ENCODE peak calls at places on chromosomes 5 and 9, in nine cellular contexts. One of them, this sample, is unnamed.

GRCh38 chr9:103816146-103816545 is 278.0 kb upstream of the SMC2 start:
- DNase-seq in activated CD4-positive, alpha-beta T cell treated with anti-CD3 and anti-CD28 coated beads for 24 hours: no peak
- DNase-seq in activated CD4-positive, alpha-beta memory T cell treated with anti-CD3 and anti-CD28 coated beads for 36 hours: no peak
- DNase-seq in AG09319: no peak
- DNase-seq in heart right ventricle: no peak
- DNase-seq in EL: no peak
- DNase-seq in stimulated activated CD4-positive, alpha-beta T cell treated with anti-CD3 and anti-CD28 coated beads, Interleukin-2, amount 100 ng/mL, for 48 hours: no peak
- DNase-seq in adrenal gland: no peak
- DNase-seq in activated naive CD8-positive, alpha-beta T cell treated with anti-CD3 and anti-CD28 coated beads, Interleukin-2, amount 50 U/mL, for 24 hours: no peak
- DNase-seq in this sample: no peak

GRCh38 chr5:129460951-129461815 is 1.1 kb downstream of the ADAMTS19 start:
- DNase-seq in heart right ventricle: peak; percentile 32
- DNase-seq in activated CD4-positive, alpha-beta T cell treated with anti-CD3 and anti-CD28 coated beads for 24 hours: no peak
- DNase-seq in activated naive CD8-positive, alpha-beta T cell treated with anti-CD3 and anti-CD28 coated beads, Interleukin-2, amount 50 U/mL, for 24 hours: peak; percentile 12
- DNase-seq in EL: peak; percentile 12
- DNase-seq in activated CD4-positive, alpha-beta memory T cell treated with anti-CD3 and anti-CD28 coated beads for 36 hours: peak; percentile 41
- DNase-seq in stimulated activated CD4-positive, alpha-beta T cell treated with anti-CD3 and anti-CD28 coated beads, Interleukin-2, amount 100 ng/mL, for 48 hours: peak; percentile 11
- DNase-seq in adrenal gland: peak; percentile 42
- DNase-seq in AG09319: no peak
- DNase-seq in this sample: no peak

GRCh38 chr5:61330341-61330878 is 1.6 kb upstream of the ZSWIM6 start:
- DNase-seq in heart right ventricle: peak; percentile 21
- DNase-seq in AG09319: no peak
- DNase-seq in EL: peak; percentile 57
- DNase-seq in activated CD4-positive, alpha-beta T cell treated with anti-CD3 and anti-CD28 coated beads for 24 hours: no peak
- DNase-seq in adrenal gland: peak; percentile 40
- DNase-seq in activated naive CD8-positive, alpha-beta T cell treated with anti-CD3 and anti-CD28 coated beads, Interleukin-2, amount 50 U/mL, for 24 hours: no peak
- DNase-seq in stimulated activated CD4-positive, alpha-beta T cell treated with anti-CD3 and anti-CD28 coated beads, Interleukin-2, amount 100 ng/mL, for 48 hours: no peak
- DNase-seq in activated CD4-positive, alpha-beta memory T cell treated with anti-CD3 and anti-CD28 coated beads for 36 hours: no peak
- DNase-seq in this sample: peak; percentile 10

GRCh38 chr9:7058539-7058938 is 300.8 kb downstream of the KDM4C start:
- DNase-seq in heart right ventricle: no peak
- DNase-seq in adrenal gland: no peak
- DNase-seq in activated naive CD8-positive, alpha-beta T cell treated with anti-CD3 and anti-CD28 coated beads, Interleukin-2, amount 50 U/mL, for 24 hours: no peak
- DNase-seq in EL: no peak
- DNase-seq in activated CD4-positive, alpha-beta T cell treated with anti-CD3 and anti-CD28 coated beads for 24 hours: no peak
- DNase-seq in AG09319: peak; percentile 19
- DNase-seq in activated CD4-positive, alpha-beta memory T cell treated with anti-CD3 and anti-CD28 coated beads for 36 hours: no peak
- DNase-seq in stimulated activated CD4-positive, alpha-beta T cell treated with anti-CD3 and anti-CD28 coated beads, Interleukin-2, amount 100 ng/mL, for 48 hours: no peak
- DNase-seq in this sample: no peak

GRCh38 chr9:97292200-97292599 is 15.3 kb upstream of the CCDC180 start:
- DNase-seq in adrenal gland: no peak
- DNase-seq in AG09319: no peak
- DNase-seq in stimulated activated CD4-positive, alpha-beta T cell treated with anti-CD3 and anti-CD28 coated beads, Interleukin-2, amount 100 ng/mL, for 48 hours: no peak
- DNase-seq in activated CD4-positive, alpha-beta T cell treated with anti-CD3 and anti-CD28 coated beads for 24 hours: no peak
- DNase-seq in EL: no peak
- DNase-seq in activated CD4-positive, alpha-beta memory T cell treated with anti-CD3 and anti-CD28 coated beads for 36 hours: no peak
- DNase-seq in heart right ventricle: no peak
- DNase-seq in activated naive CD8-positive, alpha-beta T cell treated with anti-CD3 and anti-CD28 coated beads, Interleukin-2, amount 50 U/mL, for 24 hours: no peak
- DNase-seq in this sample: no peak

GRCh38 chr5:396715-397032 is 46.3 kb upstream of the EXOC3 start:
- DNase-seq in activated naive CD8-positive, alpha-beta T cell treated with anti-CD3 and anti-CD28 coated beads, Interleukin-2, amount 50 U/mL, for 24 hours: no peak
- DNase-seq in stimulated activated CD4-positive, alpha-beta T cell treated with anti-CD3 and anti-CD28 coated beads, Interleukin-2, amount 100 ng/mL, for 48 hours: no peak
- DNase-seq in heart right ventricle: no peak
- DNase-seq in activated CD4-positive, alpha-beta T cell treated with anti-CD3 and anti-CD28 coated beads for 24 hours: no peak
- DNase-seq in AG09319: no peak
- DNase-seq in activated CD4-positive, alpha-beta memory T cell treated with anti-CD3 and anti-CD28 coated beads for 36 hours: no peak
- DNase-seq in EL: no peak
- DNase-seq in adrenal gland: no peak
- DNase-seq in this sample: no peak

GRCh38 chr5:91162534-91163381 is 220.4 kb downstream of the ARRDC3 start:
- DNase-seq in adrenal gland: peak; percentile 65
- DNase-seq in EL: peak; percentile 87
- DNase-seq in stimulated activated CD4-positive, alpha-beta T cell treated with anti-CD3 and anti-CD28 coated beads, Interleukin-2, amount 100 ng/mL, for 48 hours: peak; percentile 43
- DNase-seq in activated naive CD8-positive, alpha-beta T cell treated with anti-CD3 and anti-CD28 coated beads, Interleukin-2, amount 50 U/mL, for 24 hours: peak; percentile 65
- DNase-seq in activated CD4-positive, alpha-beta memory T cell treated with anti-CD3 and anti-CD28 coated beads for 36 hours: peak; percentile 86
- DNase-seq in AG09319: no peak
- DNase-seq in activated CD4-positive, alpha-beta T cell treated with anti-CD3 and anti-CD28 coated beads for 24 hours: peak; percentile 41
- DNase-seq in heart right ventricle: no peak
- DNase-seq in this sample: peak; percentile 48

GRCh38 chr5:160272041-160272663 is 40.2 kb downstream of the CCNJL start:
- DNase-seq in activated CD4-positive, alpha-beta memory T cell treated with anti-CD3 and anti-CD28 coated beads for 36 hours: no peak
- DNase-seq in stimulated activated CD4-positive, alpha-beta T cell treated with anti-CD3 and anti-CD28 coated beads, Interleukin-2, amount 100 ng/mL, for 48 hours: no peak
- DNase-seq in activated naive CD8-positive, alpha-beta T cell treated with anti-CD3 and anti-CD28 coated beads, Interleukin-2, amount 50 U/mL, for 24 hours: no peak
- DNase-seq in heart right ventricle: no peak
- DNase-seq in AG09319: no peak
- DNase-seq in activated CD4-positive, alpha-beta T cell treated with anti-CD3 and anti-CD28 coated beads for 24 hours: no peak
- DNase-seq in EL: no peak
- DNase-seq in adrenal gland: no peak
- DNase-seq in this sample: no peak

GRCh38 chr5:74801941-74802340 is 34.9 kb downstream of the NSA2 start:
- DNase-seq in activated CD4-positive, alpha-beta memory T cell treated with anti-CD3 and anti-CD28 coated beads for 36 hours: no peak
- DNase-seq in activated naive CD8-positive, alpha-beta T cell treated with anti-CD3 and anti-CD28 coated beads, Interleukin-2, amount 50 U/mL, for 24 hours: no peak
- DNase-seq in EL: peak; percentile 14
- DNase-seq in AG09319: no peak
- DNase-seq in stimulated activated CD4-positive, alpha-beta T cell treated with anti-CD3 and anti-CD28 coated beads, Interleukin-2, amount 100 ng/mL, for 48 hours: no peak
- DNase-seq in adrenal gland: no peak
- DNase-seq in heart right ventricle: no peak
- DNase-seq in activated CD4-positive, alpha-beta T cell treated with anti-CD3 and anti-CD28 coated beads for 24 hours: no peak
- DNase-seq in this sample: no peak

GRCh38 chr5:74541381-74541781 is 99.1 kb downstream of the ENC1 start:
- DNase-seq in activated naive CD8-positive, alpha-beta T cell treated with anti-CD3 and anti-CD28 coated beads, Interleukin-2, amount 50 U/mL, for 24 hours: no peak
- DNase-seq in adrenal gland: no peak
- DNase-seq in activated CD4-positive, alpha-beta memory T cell treated with anti-CD3 and anti-CD28 coated beads for 36 hours: no peak
- DNase-seq in activated CD4-positive, alpha-beta T cell treated with anti-CD3 and anti-CD28 coated beads for 24 hours: no peak
- DNase-seq in EL: peak; percentile 74
- DNase-seq in AG09319: no peak
- DNase-seq in stimulated activated CD4-positive, alpha-beta T cell treated with anti-CD3 and anti-CD28 coated beads, Interleukin-2, amount 100 ng/mL, for 48 hours: no peak
- DNase-seq in heart right ventricle: no peak
- DNase-seq in this sample: no peak

GRCh38 chr5:144318460-144318859 is 147.8 kb downstream of the KCTD16 start:
- DNase-seq in activated naive CD8-positive, alpha-beta T cell treated with anti-CD3 and anti-CD28 coated beads, Interleukin-2, amount 50 U/mL, for 24 hours: no peak
- DNase-seq in adrenal gland: no peak
- DNase-seq in stimulated activated CD4-positive, alpha-beta T cell treated with anti-CD3 and anti-CD28 coated beads, Interleukin-2, amount 100 ng/mL, for 48 hours: no peak
- DNase-seq in activated CD4-positive, alpha-beta T cell treated with anti-CD3 and anti-CD28 coated beads for 24 hours: no peak
- DNase-seq in AG09319: no peak
- DNase-seq in activated CD4-positive, alpha-beta memory T cell treated with anti-CD3 and anti-CD28 coated beads for 36 hours: no peak
- DNase-seq in EL: no peak
- DNase-seq in heart right ventricle: no peak
- DNase-seq in this sample: no peak

GRCh38 chr5:43039468-43040286 is 442 bp downstream of the ANXA2R start:
- DNase-seq in activated CD4-positive, alpha-beta memory T cell treated with anti-CD3 and anti-CD28 coated beads for 36 hours: peak; percentile 79
- DNase-seq in heart right ventricle: peak; percentile 71
- DNase-seq in activated naive CD8-positive, alpha-beta T cell treated with anti-CD3 and anti-CD28 coated beads, Interleukin-2, amount 50 U/mL, for 24 hours: peak; percentile 69
- DNase-seq in adrenal gland: peak; percentile 67
- DNase-seq in stimulated activated CD4-positive, alpha-beta T cell treated with anti-CD3 and anti-CD28 coated beads, Interleukin-2, amount 100 ng/mL, for 48 hours: peak; percentile 56
- DNase-seq in EL: peak; percentile 68
- DNase-seq in AG09319: no peak
- DNase-seq in activated CD4-positive, alpha-beta T cell treated with anti-CD3 and anti-CD28 coated beads for 24 hours: peak; percentile 50
- DNase-seq in this sample: peak; percentile 50

GRCh38 chr9:116081437-116082110 is 72.0 kb upstream of the PAPPA start:
- DNase-seq in stimulated activated CD4-positive, alpha-beta T cell treated with anti-CD3 and anti-CD28 coated beads, Interleukin-2, amount 100 ng/mL, for 48 hours: no peak
- DNase-seq in activated CD4-positive, alpha-beta T cell treated with anti-CD3 and anti-CD28 coated beads for 24 hours: no peak
- DNase-seq in heart right ventricle: no peak
- DNase-seq in AG09319: no peak
- DNase-seq in EL: no peak
- DNase-seq in activated naive CD8-positive, alpha-beta T cell treated with anti-CD3 and anti-CD28 coated beads, Interleukin-2, amount 50 U/mL, for 24 hours: no peak
- DNase-seq in adrenal gland: no peak
- DNase-seq in activated CD4-positive, alpha-beta memory T cell treated with anti-CD3 and anti-CD28 coated beads for 36 hours: no peak
- DNase-seq in this sample: no peak

GRCh38 chr5:40555886-40556285 is 123.8 kb upstream of the PTGER4 start:
- DNase-seq in activated CD4-positive, alpha-beta T cell treated with anti-CD3 and anti-CD28 coated beads for 24 hours: no peak
- DNase-seq in activated CD4-positive, alpha-beta memory T cell treated with anti-CD3 and anti-CD28 coated beads for 36 hours: no peak
- DNase-seq in AG09319: no peak
- DNase-seq in heart right ventricle: no peak
- DNase-seq in stimulated activated CD4-positive, alpha-beta T cell treated with anti-CD3 and anti-CD28 coated beads, Interleukin-2, amount 100 ng/mL, for 48 hours: no peak
- DNase-seq in activated naive CD8-positive, alpha-beta T cell treated with anti-CD3 and anti-CD28 coated beads, Interleukin-2, amount 50 U/mL, for 24 hours: no peak
- DNase-seq in EL: no peak
- DNase-seq in adrenal gland: no peak
- DNase-seq in this sample: no peak

GRCh38 chr9:91151014-91151740 is 210.5 kb downstream of the AUH start:
- DNase-seq in activated CD4-positive, alpha-beta T cell treated with anti-CD3 and anti-CD28 coated beads for 24 hours: no peak
- DNase-seq in EL: peak; percentile 95
- DNase-seq in activated CD4-positive, alpha-beta memory T cell treated with anti-CD3 and anti-CD28 coated beads for 36 hours: peak; percentile 55
- DNase-seq in heart right ventricle: no peak
- DNase-seq in stimulated activated CD4-positive, alpha-beta T cell treated with anti-CD3 and anti-CD28 coated beads, Interleukin-2, amount 100 ng/mL, for 48 hours: no peak
- DNase-seq in adrenal gland: no peak
- DNase-seq in activated naive CD8-positive, alpha-beta T cell treated with anti-CD3 and anti-CD28 coated beads, Interleukin-2, amount 50 U/mL, for 24 hours: peak; percentile 42
- DNase-seq in AG09319: peak; percentile 75
- DNase-seq in this sample: no peak

GRCh38 chr5:162473051-162473714 is 405.6 kb downstream of the GABRG2 start:
- DNase-seq in stimulated activated CD4-positive, alpha-beta T cell treated with anti-CD3 and anti-CD28 coated beads, Interleukin-2, amount 100 ng/mL, for 48 hours: no peak
- DNase-seq in activated CD4-positive, alpha-beta memory T cell treated with anti-CD3 and anti-CD28 coated beads for 36 hours: no peak
- DNase-seq in activated CD4-positive, alpha-beta T cell treated with anti-CD3 and anti-CD28 coated beads for 24 hours: no peak
- DNase-seq in adrenal gland: no peak
- DNase-seq in heart right ventricle: no peak
- DNase-seq in activated naive CD8-positive, alpha-beta T cell treated with anti-CD3 and anti-CD28 coated beads, Interleukin-2, amount 50 U/mL, for 24 hours: no peak
- DNase-seq in AG09319: no peak
- DNase-seq in EL: no peak
- DNase-seq in this sample: no peak

GRCh38 chr5:132053483-132053882 is 7.0 kb upstream of the IL3 start:
- DNase-seq in AG09319: no peak
- DNase-seq in stimulated activated CD4-positive, alpha-beta T cell treated with anti-CD3 and anti-CD28 coated beads, Interleukin-2, amount 100 ng/mL, for 48 hours: no peak
- DNase-seq in activated naive CD8-positive, alpha-beta T cell treated with anti-CD3 and anti-CD28 coated beads, Interleukin-2, amount 50 U/mL, for 24 hours: peak; percentile 1
- DNase-seq in activated CD4-positive, alpha-beta memory T cell treated with anti-CD3 and anti-CD28 coated beads for 36 hours: no peak
- DNase-seq in adrenal gland: no peak
- DNase-seq in activated CD4-positive, alpha-beta T cell treated with anti-CD3 and anti-CD28 coated beads for 24 hours: no peak
- DNase-seq in heart right ventricle: no peak
- DNase-seq in EL: no peak
- DNase-seq in this sample: no peak

GRCh38 chr5:79088507-79088906 is 18.9 kb downstream of the BHMT2 start:
- DNase-seq in EL: no peak
- DNase-seq in AG09319: no peak
- DNase-seq in activated CD4-positive, alpha-beta T cell treated with anti-CD3 and anti-CD28 coated beads for 24 hours: no peak
- DNase-seq in adrenal gland: no peak
- DNase-seq in stimulated activated CD4-positive, alpha-beta T cell treated with anti-CD3 and anti-CD28 coated beads, Interleukin-2, amount 100 ng/mL, for 48 hours: no peak
- DNase-seq in heart right ventricle: no peak
- DNase-seq in activated CD4-positive, alpha-beta memory T cell treated with anti-CD3 and anti-CD28 coated beads for 36 hours: no peak
- DNase-seq in activated naive CD8-positive, alpha-beta T cell treated with anti-CD3 and anti-CD28 coated beads, Interleukin-2, amount 50 U/mL, for 24 hours: no peak
- DNase-seq in this sample: no peak

GRCh38 chr5:154767537-154767936 is 12.4 kb downstream of the LARP1 start:
- DNase-seq in heart right ventricle: no peak
- DNase-seq in activated naive CD8-positive, alpha-beta T cell treated with anti-CD3 and anti-CD28 coated beads, Interleukin-2, amount 50 U/mL, for 24 hours: no peak
- DNase-seq in adrenal gland: no peak
- DNase-seq in activated CD4-positive, alpha-beta memory T cell treated with anti-CD3 and anti-CD28 coated beads for 36 hours: no peak
- DNase-seq in EL: no peak
- DNase-seq in stimulated activated CD4-positive, alpha-beta T cell treated with anti-CD3 and anti-CD28 coated beads, Interleukin-2, amount 100 ng/mL, for 48 hours: no peak
- DNase-seq in AG09319: no peak
- DNase-seq in activated CD4-positive, alpha-beta T cell treated with anti-CD3 and anti-CD28 coated beads for 24 hours: no peak
- DNase-seq in this sample: no peak

GRCh38 chr5:42089705-42090104 is 164.6 kb downstream of the FBXO4 start:
- DNase-seq in activated naive CD8-positive, alpha-beta T cell treated with anti-CD3 and anti-CD28 coated beads, Interleukin-2, amount 50 U/mL, for 24 hours: no peak
- DNase-seq in AG09319: no peak
- DNase-seq in EL: no peak
- DNase-seq in activated CD4-positive, alpha-beta memory T cell treated with anti-CD3 and anti-CD28 coated beads for 36 hours: no peak
- DNase-seq in stimulated activated CD4-positive, alpha-beta T cell treated with anti-CD3 and anti-CD28 coated beads, Interleukin-2, amount 100 ng/mL, for 48 hours: no peak
- DNase-seq in adrenal gland: no peak
- DNase-seq in activated CD4-positive, alpha-beta T cell treated with anti-CD3 and anti-CD28 coated beads for 24 hours: no peak
- DNase-seq in heart right ventricle: no peak
- DNase-seq in this sample: no peak

GRCh38 chr5:151571270-151572173 is 19.6 kb downstream of the FAT2 start:
- DNase-seq in stimulated activated CD4-positive, alpha-beta T cell treated with anti-CD3 and anti-CD28 coated beads, Interleukin-2, amount 100 ng/mL, for 48 hours: no peak
- DNase-seq in EL: no peak
- DNase-seq in activated naive CD8-positive, alpha-beta T cell treated with anti-CD3 and anti-CD28 coated beads, Interleukin-2, amount 50 U/mL, for 24 hours: no peak
- DNase-seq in heart right ventricle: no peak
- DNase-seq in activated CD4-positive, alpha-beta memory T cell treated with anti-CD3 and anti-CD28 coated beads for 36 hours: no peak
- DNase-seq in adrenal gland: no peak
- DNase-seq in AG09319: no peak
- DNase-seq in activated CD4-positive, alpha-beta T cell treated with anti-CD3 and anti-CD28 coated beads for 24 hours: no peak
- DNase-seq in this sample: no peak

GRCh38 chr5:38265546-38266179 is 7.3 kb downstream of the EGFLAM start:
- DNase-seq in EL: peak; percentile 56
- DNase-seq in activated CD4-positive, alpha-beta memory T cell treated with anti-CD3 and anti-CD28 coated beads for 36 hours: peak; percentile 48
- DNase-seq in activated CD4-positive, alpha-beta T cell treated with anti-CD3 and anti-CD28 coated beads for 24 hours: peak; percentile 43
- DNase-seq in adrenal gland: peak; percentile 64
- DNase-seq in activated naive CD8-positive, alpha-beta T cell treated with anti-CD3 and anti-CD28 coated beads, Interleukin-2, amount 50 U/mL, for 24 hours: peak; percentile 58
- DNase-seq in stimulated activated CD4-positive, alpha-beta T cell treated with anti-CD3 and anti-CD28 coated beads, Interleukin-2, amount 100 ng/mL, for 48 hours: peak; percentile 64
- DNase-seq in AG09319: peak; percentile 11
- DNase-seq in heart right ventricle: peak; percentile 27
- DNase-seq in this sample: peak; percentile 45

GRCh38 chr9:110316255-110316921 is 21.3 kb downstream of the TXNDC8 start:
- DNase-seq in activated CD4-positive, alpha-beta memory T cell treated with anti-CD3 and anti-CD28 coated beads for 36 hours: no peak
- DNase-seq in activated naive CD8-positive, alpha-beta T cell treated with anti-CD3 and anti-CD28 coated beads, Interleukin-2, amount 50 U/mL, for 24 hours: no peak
- DNase-seq in heart right ventricle: no peak
- DNase-seq in adrenal gland: no peak
- DNase-seq in stimulated activated CD4-positive, alpha-beta T cell treated with anti-CD3 and anti-CD28 coated beads, Interleukin-2, amount 100 ng/mL, for 48 hours: no peak
- DNase-seq in EL: no peak
- DNase-seq in activated CD4-positive, alpha-beta T cell treated with anti-CD3 and anti-CD28 coated beads for 24 hours: no peak
- DNase-seq in AG09319: no peak
- DNase-seq in this sample: no peak

GRCh38 chr5:59069438-59070079 is 486.7 kb downstream of the RAB3C start:
- DNase-seq in activated naive CD8-positive, alpha-beta T cell treated with anti-CD3 and anti-CD28 coated beads, Interleukin-2, amount 50 U/mL, for 24 hours: no peak
- DNase-seq in adrenal gland: peak; percentile 33
- DNase-seq in heart right ventricle: no peak
- DNase-seq in activated CD4-positive, alpha-beta memory T cell treated with anti-CD3 and anti-CD28 coated beads for 36 hours: no peak
- DNase-seq in stimulated activated CD4-positive, alpha-beta T cell treated with anti-CD3 and anti-CD28 coated beads, Interleukin-2, amount 100 ng/mL, for 48 hours: no peak
- DNase-seq in AG09319: peak; percentile 65
- DNase-seq in EL: peak; percentile 93
- DNase-seq in activated CD4-positive, alpha-beta T cell treated with anti-CD3 and anti-CD28 coated beads for 24 hours: no peak
- DNase-seq in this sample: peak; percentile 68

GRCh38 chr5:134132372-134133212 is 18.1 kb downstream of the TCF7 start:
- DNase-seq in stimulated activated CD4-positive, alpha-beta T cell treated with anti-CD3 and anti-CD28 coated beads, Interleukin-2, amount 100 ng/mL, for 48 hours: no peak
- DNase-seq in EL: no peak
- DNase-seq in heart right ventricle: no peak
- DNase-seq in activated naive CD8-positive, alpha-beta T cell treated with anti-CD3 and anti-CD28 coated beads, Interleukin-2, amount 50 U/mL, for 24 hours: peak; percentile 78
- DNase-seq in activated CD4-positive, alpha-beta T cell treated with anti-CD3 and anti-CD28 coated beads for 24 hours: no peak
- DNase-seq in adrenal gland: no peak
- DNase-seq in activated CD4-positive, alpha-beta memory T cell treated with anti-CD3 and anti-CD28 coated beads for 36 hours: peak; percentile 89
- DNase-seq in AG09319: no peak
- DNase-seq in this sample: no peak

GRCh38 chr9:128113526-128114325 is 13.8 kb downstream of the PTGES2 start:
- DNase-seq in activated CD4-positive, alpha-beta memory T cell treated with anti-CD3 and anti-CD28 coated beads for 36 hours: no peak
- DNase-seq in adrenal gland: no peak
- DNase-seq in AG09319: no peak
- DNase-seq in activated CD4-positive, alpha-beta T cell treated with anti-CD3 and anti-CD28 coated beads for 24 hours: no peak
- DNase-seq in EL: no peak
- DNase-seq in heart right ventricle: no peak
- DNase-seq in activated naive CD8-positive, alpha-beta T cell treated with anti-CD3 and anti-CD28 coated beads, Interleukin-2, amount 50 U/mL, for 24 hours: no peak
- DNase-seq in stimulated activated CD4-positive, alpha-beta T cell treated with anti-CD3 and anti-CD28 coated beads, Interleukin-2, amount 100 ng/mL, for 48 hours: no peak
- DNase-seq in this sample: no peak

GRCh38 chr9:124695280-124695890 is 75.7 kb downstream of the NR6A1 start:
- DNase-seq in EL: peak; percentile 94
- DNase-seq in activated naive CD8-positive, alpha-beta T cell treated with anti-CD3 and anti-CD28 coated beads, Interleukin-2, amount 50 U/mL, for 24 hours: no peak
- DNase-seq in stimulated activated CD4-positive, alpha-beta T cell treated with anti-CD3 and anti-CD28 coated beads, Interleukin-2, amount 100 ng/mL, for 48 hours: no peak
- DNase-seq in heart right ventricle: no peak
- DNase-seq in activated CD4-positive, alpha-beta memory T cell treated with anti-CD3 and anti-CD28 coated beads for 36 hours: no peak
- DNase-seq in adrenal gland: no peak
- DNase-seq in activated CD4-positive, alpha-beta T cell treated with anti-CD3 and anti-CD28 coated beads for 24 hours: no peak
- DNase-seq in AG09319: no peak
- DNase-seq in this sample: no peak

This sample was measured in HepG2.